ENCODE peak calls at places on chromosomes 7 and 10, in four cellular contexts. M is HFF-Myc, O is choroid plexus epithelial cell, F is mesothelial cell of epicardium. N is an unnamed sample.

GRCh38 chr10:3172081-3172445 is 519 bp downstream of the PITRM1 start:
- DNase-seq in M (peak; percentile 6), O (peak; percentile 69), F (no peak), N (no peak)

GRCh38 chr7:116261904-116262303 is 51.6 kb downstream of the TES start:
- DNase-seq in M (no peak), O (no peak), F (no peak), N (no peak)

GRCh38 chr7:94060772-94061171 is 56.6 kb upstream of the BET1 start:
- DNase-seq in M (no peak), O (no peak), F (no peak), N (no peak)

GRCh38 chr10:46525177-46525823 is 31.2 kb downstream of the GPRIN2 start:
- DNase-seq in M (peak; percentile 32), O (peak; percentile 90), F (no peak), N (no peak)

GRCh38 chr10:35306852-35307251 is 29.5 kb upstream of the CCNY start:
- DNase-seq in M (no peak), O (peak; percentile 22), F (no peak), N (no peak)

GRCh38 chr7:2956526-2957368 is 86.9 kb downstream of the CARD11 start:
- DNase-seq in M (no peak), O (peak; percentile 72), F (no peak), N (no peak)

GRCh38 chr7:22700559-22701002 is 26.4 kb upstream of the IL6 start:
- DNase-seq in M (no peak), O (peak; percentile 57), F (no peak), N (no peak)

GRCh38 chr7:116259156-116259555 is 48.8 kb downstream of the TES start:
- DNase-seq in M (no peak), O (peak; percentile 61), F (no peak), N (no peak)

GRCh38 chr7:104552102-104552501 is 223.7 kb downstream of the LHFPL3 start:
- DNase-seq in M (peak; percentile 15), O (peak; percentile 13), F (no peak), N (peak; percentile 48)

GRCh38 chr10:22823109-22823508 is 104.7 kb upstream of the ARMC3 start:
- DNase-seq in M (peak; percentile 79), O (peak; percentile 77), F (no peak), N (no peak)

GRCh38 chr7:101156866-101157589 is 2.8 kb downstream of the AP1S1 start:
- DNase-seq in M (no peak), O (no peak), F (no peak), N (no peak)
- TF ChIP-seq CTCF in M (no peak), O (no peak), F (no peak), N (no peak)

GRCh38 chr7:36473454-36474282 is 84.0 kb downstream of the ANLN start:
- DNase-seq in M (no peak), O (peak; percentile 35), F (no peak), N (peak; percentile 63)
- TF ChIP-seq CTCF in M (peak; percentile 66), O (peak; percentile 73), F (peak; percentile 41), N (peak; percentile 69)

GRCh38 chr7:64630496-64630895 is 35.4 kb upstream of the ZNF107 start:
- DNase-seq in M (no peak), O (peak; percentile 57), F (no peak), N (no peak)
- TF ChIP-seq CTCF in M (peak; percentile 34), O (peak; percentile 67), F (peak; percentile 9), N (peak; percentile 41)

GRCh38 chr10:79390551-79391229 is 43.4 kb downstream of the PPIF start:
- DNase-seq in M (no peak), O (peak; percentile 48), F (peak; percentile 16), N (no peak)
- TF ChIP-seq CTCF in M (no peak), O (peak; percentile 56), F (no peak), N (no peak)

GRCh38 chr7:28123752-28124151 is 56.8 kb downstream of the JAZF1 start:
- DNase-seq in M (no peak), O (no peak), F (no peak), N (no peak)
- TF ChIP-seq CTCF in M (no peak), O (no peak), F (no peak), N (no peak)